ENCODE peak calls at places on chromosomes 1 and 21, in five cellular contexts. T is CD8-positive, alpha-beta T cell; G is Peyer's patch; J is adrenal gland; H is tibial nerve. D is an unnamed sample.

GRCh38 chr1:92691937-92692336 is 93.0 kb downstream of the EVI5 start:
- DNase-seq in T (no peak), H (no peak), G (no peak), J (no peak), D (no peak)

GRCh38 chr21:41928621-41929220 is 25.1 kb downstream of the C2CD2 start:
- DNase-seq in G (peak), J (no peak), T (no peak), H (no peak), D (peak)

GRCh38 chr1:5936126-5936525 is 56.1 kb downstream of the NPHP4 start:
- DNase-seq in J (no peak), G (no peak), T (no peak), H (no peak), D (no peak)

GRCh38 chr1:7915826-7916225 is 24.8 kb downstream of the TNFRSF9 start:
- DNase-seq in J (no peak), H (no peak), G (no peak), T (peak), D (no peak)

GRCh38 chr21:45295576-45296365 is 8.1 kb upstream of the POFUT2 start:
- DNase-seq in T (no peak), G (peak), J (peak), H (no peak), D (peak)

GRCh38 chr21:39972471-39972870 is 105.2 kb downstream of the PCP4 start:
- DNase-seq in H (no peak), T (no peak), J (no peak), G (no peak), D (no peak)

GRCh38 chr1:231983266-231984193 is 356.9 kb downstream of the DISC1 start:
- DNase-seq in J (no peak), H (no peak), G (no peak), T (no peak), D (no peak)

GRCh38 chr1:2528966-2529750 is 905 bp downstream of the HES5 start:
- DNase-seq in J (no peak), H (no peak), T (peak), G (no peak), D (no peak)

GRCh38 chr1:150877220-150877516 is 769 bp upstream of the ARNT start:
- DNase-seq in T (peak), H (no peak), J (no peak), G (no peak), D (no peak)

GRCh38 chr1:111241797-111242196 is 14.3 kb downstream of the CHI3L2 start:
- DNase-seq in G (no peak), J (no peak), H (no peak), T (no peak), D (no peak)

GRCh38 chr1:181104042-181104789 is 15.7 kb downstream of the IER5 start:
- DNase-seq in T (no peak), G (no peak), H (no peak), J (no peak), D (no peak)

GRCh38 chr1:117861694-117862093 is 67.7 kb downstream of the GDAP2 start:
- DNase-seq in T (no peak), H (no peak), J (no peak), G (no peak), D (no peak)

GRCh38 chr1:963746-964525 is 2.3 kb upstream of the PLEKHN1 start:
- DNase-seq in H (no peak), J (no peak), T (no peak), G (no peak), D (no peak)

GRCh38 chr1:8167936-8168335 is 141.8 kb upstream of the ERRFI1 start:
- DNase-seq in T (no peak), H (no peak), G (no peak), J (no peak), D (no peak)

GRCh38 chr1:170556910-170557309 is 24.9 kb downstream of the GORAB start:
- DNase-seq in G (no peak), H (no peak), J (no peak), T (no peak), D (peak)

GRCh38 chr1:160997323-160998038 is 23.5 kb downstream of the F11R start:
- DNase-seq in G (peak), H (peak), J (peak), T (peak), D (peak)

GRCh38 chr1:26607191-26607590 is 77.6 kb downstream of the RPS6KA1 start:
- DNase-seq in J (no peak), H (no peak), G (no peak), T (no peak), D (peak)

GRCh38 chr21:45859762-45860357 is 121.7 kb upstream of the COL6A1 start:
- DNase-seq in J (no peak), H (no peak), T (no peak), G (no peak), D (no peak)

GRCh38 chr1:101233495-101233894 is 3.3 kb upstream of the S1PR1 start:
- DNase-seq in J (no peak), H (no peak), T (no peak), G (no peak), D (no peak)

GRCh38 chr1:113913312-113913668 is 8.2 kb downstream of the DCLRE1B start:
- DNase-seq in J (no peak), H (no peak), T (no peak), G (no peak), D (no peak)

GRCh38 chr1:217133958-217134856 is 411.0 kb upstream of the ESRRG start:
- DNase-seq in H (no peak), J (no peak), T (no peak), G (no peak), D (peak)

GRCh38 chr1:162383516-162383915 is 2.0 kb downstream of the C1orf226 start:
- DNase-seq in J (no peak), G (no peak), T (no peak), H (no peak), D (no peak)

GRCh38 chr1:9882296-9882944 is 27.6 kb downstream of the CTNNBIP1 start:
- DNase-seq in H (no peak), J (no peak), G (no peak), T (peak), D (no peak)

GRCh38 chr21:46661627-46662366 is 26.3 kb downstream of the PRMT2 start:
- DNase-seq in T (no peak), G (no peak), H (no peak), J (no peak), D (no peak)

DNA sequence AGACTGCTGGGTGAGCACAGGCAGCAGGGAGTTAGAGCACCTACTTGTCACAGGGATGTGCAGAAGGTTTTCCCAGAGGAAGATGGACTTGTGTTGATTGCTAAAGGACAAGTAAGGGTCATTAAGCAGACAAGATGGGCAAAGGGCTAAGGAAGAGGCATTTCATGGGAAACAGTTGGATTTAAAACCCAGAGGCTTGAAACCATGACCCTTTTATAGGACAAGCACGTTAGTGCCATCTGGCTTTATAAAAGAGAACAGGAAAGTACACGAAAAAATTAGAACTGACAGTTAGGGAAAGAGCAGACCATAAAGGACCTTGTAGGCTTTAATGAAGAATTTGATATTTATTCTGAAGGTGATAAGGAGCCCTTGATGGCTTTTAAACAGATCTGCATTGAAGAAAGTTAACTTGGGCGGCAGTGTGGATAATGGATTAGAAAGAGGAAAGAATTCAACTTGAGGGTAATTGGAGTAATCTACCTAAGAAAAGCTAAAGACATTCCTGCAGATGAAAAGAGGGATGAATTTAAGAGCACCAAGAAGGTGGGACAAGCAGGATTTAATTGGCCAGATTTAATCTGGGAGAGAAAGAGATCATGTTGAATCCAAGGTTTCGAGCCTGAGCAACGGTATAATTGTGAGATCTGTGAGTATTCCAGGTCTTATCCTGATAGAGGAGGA is 68.6 kb downstream of the ZC3H11B start:
- DNase-seq in G (no peak), H (no peak), T (no peak), J (no peak), D (no peak)
- TF ChIP-seq CTCF in G (no peak), H (peak), T (no peak), J (no peak), D (no peak)

DNA sequence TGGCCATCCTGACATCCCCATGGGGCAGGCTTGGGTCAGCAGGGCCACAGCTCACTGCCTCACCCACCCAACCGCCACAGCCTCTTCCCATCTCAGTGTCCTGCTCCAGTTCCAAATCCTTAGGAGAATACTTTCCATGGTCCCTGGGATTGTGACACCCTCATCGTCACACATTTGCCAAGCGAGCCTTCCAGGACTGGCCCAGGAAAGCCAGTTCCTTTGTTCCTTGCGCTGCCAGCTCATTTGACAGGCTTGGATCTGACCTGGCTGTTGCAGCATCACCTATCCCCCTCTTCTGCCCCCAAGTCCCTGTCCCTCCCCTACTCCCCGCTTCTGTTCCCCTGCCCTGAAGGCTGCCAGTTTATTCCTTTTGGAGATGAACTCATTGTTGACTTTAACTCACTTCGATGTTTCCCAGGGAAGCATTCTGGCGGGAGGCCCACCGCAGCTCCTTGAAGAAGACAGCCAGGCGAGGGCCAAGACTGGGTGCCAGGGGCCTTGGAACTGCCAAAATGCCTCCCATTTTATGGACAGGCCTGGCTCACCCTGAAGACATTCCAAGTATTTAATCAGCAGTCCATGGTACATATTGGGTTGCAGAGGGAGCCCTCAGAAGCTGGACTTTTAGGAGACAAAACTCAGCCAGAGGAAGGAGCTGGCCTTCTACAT is 10.2 kb upstream of the GNL2 start:
- DNase-seq in G (no peak), J (no peak), T (no peak), H (no peak), D (peak)
- H3K4me3 ChIP-seq in G (no peak), J (no peak), T (no peak), H (no peak), D (no peak)

DNA sequence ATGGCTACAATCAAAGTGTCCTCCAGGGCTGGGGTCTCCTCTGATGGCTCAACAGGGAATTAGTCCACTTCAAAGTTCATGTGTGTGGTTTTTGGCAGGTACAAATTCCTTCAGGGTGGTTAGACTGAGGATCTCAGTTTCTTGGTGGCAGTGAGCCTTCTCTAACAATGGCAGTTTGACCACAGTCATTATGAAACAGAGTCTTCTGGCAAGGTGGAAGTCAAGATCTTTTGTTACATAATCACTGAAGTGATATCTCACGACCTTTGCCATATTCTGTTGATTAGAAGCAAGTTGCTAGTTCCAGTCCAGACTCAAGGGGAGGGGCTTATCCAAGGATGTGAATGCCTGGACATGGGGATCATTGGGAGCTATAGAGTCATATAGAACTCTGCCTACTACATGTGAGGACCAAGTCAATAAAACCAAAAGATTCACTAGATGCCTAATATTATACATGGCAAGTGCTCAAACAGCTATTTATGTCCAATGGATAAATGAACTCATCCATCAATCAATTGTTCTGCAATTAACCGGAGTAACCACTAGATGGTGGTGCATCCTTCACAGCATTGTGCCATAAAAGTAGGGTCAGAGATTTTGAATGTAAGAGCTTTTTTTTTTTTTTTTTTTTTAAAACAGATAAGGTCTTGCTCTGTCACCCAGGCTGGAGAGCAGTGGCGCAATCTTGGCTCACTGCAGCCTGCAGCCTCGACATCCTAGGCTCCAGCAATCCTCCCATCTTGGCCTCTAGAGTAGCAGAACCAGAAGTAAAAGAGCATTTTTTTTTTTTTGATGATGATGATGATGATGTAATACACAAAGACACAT is 131.9 kb downstream of the CRB1 start:
- DNase-seq in T (no peak), J (peak), G (no peak), H (no peak), D (peak)
- TF ChIP-seq CTCF in T (peak), J (no peak), G (peak), H (peak), D (peak)

GRCh38 chr1:115643219-115643618 is 1.4 kb downstream of the VANGL1 start:
- DNase-seq in T (no peak), G (no peak), H (no peak), J (no peak), D (no peak)
- H3K4me3 ChIP-seq in T (no peak), G (no peak), H (no peak), J (no peak), D (peak)

DNA sequence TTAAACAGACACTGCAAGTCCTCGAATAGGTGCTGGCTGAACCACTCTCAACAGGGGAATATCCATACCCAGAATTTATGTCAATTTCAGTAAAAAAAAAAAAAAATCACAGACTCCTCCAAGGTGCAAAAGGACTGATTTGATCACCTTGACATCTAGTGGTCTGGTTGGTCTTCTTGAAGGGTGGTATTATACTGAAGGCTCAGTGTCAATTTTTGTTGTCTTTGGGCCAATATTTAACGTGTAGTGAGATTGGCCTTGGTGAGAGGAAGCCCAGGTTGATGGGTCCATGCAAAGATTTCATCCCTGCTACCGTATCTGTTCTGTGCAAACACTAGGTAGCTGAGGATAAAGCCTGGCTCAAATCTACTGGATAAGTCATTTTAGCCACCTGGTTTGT is 4.0 kb upstream of the GBP5 start:
- DNase-seq in H (no peak), G (no peak), J (no peak), T (no peak), D (no peak)
- TF ChIP-seq CTCF in H (no peak), G (no peak), J (no peak), T (no peak), D (no peak)

DNA sequence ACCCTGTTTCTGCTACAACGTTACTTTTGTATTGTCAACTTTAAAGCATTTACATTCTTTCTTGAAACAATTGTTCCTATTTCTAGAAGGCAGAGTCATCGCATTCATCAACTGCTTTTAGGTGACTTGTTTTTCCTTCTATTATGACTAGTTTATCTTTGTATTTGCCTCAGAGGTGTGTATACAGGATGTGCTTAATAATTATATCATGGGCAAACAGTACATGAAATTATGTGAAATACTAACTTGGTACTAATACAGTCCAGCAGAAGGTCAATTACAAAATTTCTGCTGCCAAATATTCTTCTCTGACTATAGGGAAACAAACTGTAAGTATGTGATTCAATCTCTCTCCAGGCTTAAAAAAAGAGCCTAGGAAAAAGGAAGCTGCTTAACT is 101.6 kb downstream of the C4BPA start:
- DNase-seq in J (no peak), H (no peak), T (no peak), G (no peak), D (no peak)
- H3K4me3 ChIP-seq in J (no peak), H (no peak), T (no peak), G (no peak), D (no peak)

DNA sequence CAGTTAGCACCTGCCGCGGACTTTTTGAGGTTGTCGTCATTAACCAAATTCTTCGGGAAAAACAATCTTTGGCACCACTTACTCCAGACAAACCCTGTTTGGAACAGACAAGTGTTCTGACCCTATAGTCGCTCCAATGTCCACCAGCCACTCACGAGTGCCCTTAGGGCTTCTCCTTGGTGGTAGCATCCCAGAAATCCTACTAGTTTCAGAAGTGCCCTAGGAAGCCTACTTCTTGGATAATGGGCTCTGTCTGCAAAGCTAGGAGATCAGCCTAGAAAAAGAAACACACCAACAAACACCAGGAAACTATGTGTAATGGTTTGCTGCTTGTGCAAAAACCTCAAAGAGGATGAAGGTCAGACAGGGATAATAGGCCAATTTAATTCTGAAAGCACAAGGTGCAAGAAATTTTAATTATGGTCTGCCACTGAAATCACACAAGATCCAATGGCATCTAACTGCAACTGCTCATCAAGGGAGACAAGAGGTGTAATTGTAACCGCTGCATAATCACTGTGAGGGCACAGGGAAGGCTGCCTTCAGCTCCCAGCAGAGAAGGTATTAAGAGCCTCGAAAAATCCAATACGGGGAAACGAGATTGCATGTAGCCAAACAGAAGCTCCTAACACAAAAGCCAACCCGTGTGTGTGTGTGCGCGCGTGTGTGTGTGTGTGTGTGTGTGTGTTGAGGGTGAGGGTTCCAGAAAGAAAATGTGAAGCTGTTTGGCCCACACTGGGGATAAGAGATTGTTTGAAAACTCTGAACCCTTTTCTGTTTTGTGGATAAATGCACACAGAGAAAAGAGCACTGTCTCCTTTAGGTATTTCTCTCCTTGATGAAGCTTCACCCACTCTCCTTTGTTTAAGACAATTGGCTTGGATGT is 2.2 kb downstream of the WLS start:
- DNase-seq in T (no peak), J (no peak), G (no peak), H (no peak), D (peak)
- TF ChIP-seq CTCF in T (no peak), J (no peak), G (no peak), H (no peak), D (no peak)

GRCh38 chr1:234355782-234356510 is 17.3 kb upstream of the COA6 start:
- DNase-seq in H (no peak), J (no peak), T (no peak), G (no peak), D (no peak)

GRCh38 chr1:234362558-234362957 is 10.7 kb upstream of the COA6 start:
- DNase-seq in J (no peak), G (no peak), T (no peak), H (no peak), D (no peak)

GRCh38 chr1:234361102-234361603 is 12.1 kb upstream of the COA6 start:
- DNase-seq in H (no peak), J (no peak), T (no peak), G (no peak), D (no peak)

DNA sequence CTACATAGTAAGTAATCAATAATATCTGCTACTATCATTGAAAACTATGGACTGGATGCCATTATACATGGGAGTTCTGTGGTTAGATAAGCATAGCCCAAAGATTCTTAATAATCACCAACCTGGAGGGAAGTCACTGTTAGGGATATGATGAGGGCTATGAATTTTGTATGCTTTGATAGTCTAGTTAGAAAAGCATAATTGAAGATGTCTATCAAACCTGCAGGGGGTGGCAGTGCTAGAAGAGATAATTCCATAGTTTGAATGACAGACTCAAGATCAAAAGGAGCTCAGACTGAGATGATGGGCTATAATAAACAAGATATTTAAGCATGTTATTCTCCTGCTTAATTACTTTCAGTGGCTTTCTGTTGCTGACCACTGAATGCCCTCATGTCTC is 15.4 kb upstream of the COA6 start:
- DNase-seq in T (no peak), H (no peak), G (no peak), J (no peak), D (no peak)
- H3K4me3 ChIP-seq in T (no peak), H (no peak), G (no peak), J (no peak), D (no peak)